ENCODE peak calls at places on chromosomes 2 and 18, in nine cellular contexts. N, E, X, J, I, T, S, Q and O are unnamed samples.

GRCh38 chr2:219962089-219962488 is 334.7 kb downstream of the SLC4A3 start:
- DNase-seq in N (no peak), E (no peak), X (no peak), J (no peak), I (no peak), T (no peak), S (no peak), Q (no peak), O (no peak)

GRCh38 chr2:144938308-144938709 is 418.4 kb upstream of the ZEB2 start:
- DNase-seq in N (peak; percentile 51), E (peak; percentile 88), X (no peak), J (no peak), I (no peak), T (no peak), S (no peak), Q (peak; percentile 89), O (peak; percentile 66)

GRCh38 chr2:20410556-20411277 is 36.2 kb upstream of the RHOB start:
- DNase-seq in N (no peak), E (no peak), X (no peak), J (peak; percentile 44), I (no peak), T (no peak), S (peak; percentile 31), Q (no peak), O (no peak)

GRCh38 chr2:72893594-72894319 is 6.5 kb downstream of the SPR start:
- DNase-seq in N (peak; percentile 58), E (peak; percentile 82), X (peak; percentile 36), J (no peak), I (no peak), T (no peak), S (no peak), Q (peak; percentile 70), O (peak; percentile 48)

GRCh38 chr18:248053-248452 is 19.8 kb downstream of the THOC1 start:
- DNase-seq in N (no peak), E (no peak), X (no peak), J (no peak), I (no peak), T (no peak), S (no peak), Q (no peak), O (no peak)

GRCh38 chr2:240785424-240786335 is 34.3 kb downstream of the KIF1A start:
- DNase-seq in N (no peak), E (no peak), X (peak; percentile 9), J (peak; percentile 50), I (no peak), T (peak; percentile 33), S (peak; percentile 52), Q (no peak), O (no peak)

GRCh38 chr18:46621871-46622270 is 35.1 kb downstream of the LOXHD1 start:
- DNase-seq in N (no peak), E (no peak), X (no peak), J (no peak), I (no peak), T (no peak), S (no peak), Q (no peak), O (no peak)

GRCh38 chr2:12726271-12726670 is 9.5 kb downstream of the TRIB2 start:
- DNase-seq in N (no peak), E (no peak), X (no peak), J (no peak), I (no peak), T (no peak), S (no peak), Q (no peak), O (no peak)

GRCh38 chr2:98009887-98010760 is 14.4 kb upstream of the TMEM131 start:
- DNase-seq in N (no peak), E (peak; percentile 65), X (no peak), J (no peak), I (no peak), T (no peak), S (no peak), Q (peak; percentile 56), O (no peak)

GRCh38 chr2:98014379-98014778 is 18.6 kb upstream of the TMEM131 start:
- DNase-seq in N (no peak), E (no peak), X (no peak), J (no peak), I (no peak), T (no peak), S (no peak), Q (no peak), O (no peak)

GRCh38 chr2:98012561-98012979 is 16.8 kb upstream of the TMEM131 start:
- DNase-seq in N (no peak), E (no peak), X (no peak), J (no peak), I (no peak), T (no peak), S (no peak), Q (no peak), O (no peak)

GRCh38 chr2:98015681-98016080 is 19.9 kb upstream of the TMEM131 start:
- DNase-seq in N (no peak), E (no peak), X (no peak), J (no peak), I (no peak), T (no peak), S (no peak), Q (no peak), O (no peak)

DNA sequence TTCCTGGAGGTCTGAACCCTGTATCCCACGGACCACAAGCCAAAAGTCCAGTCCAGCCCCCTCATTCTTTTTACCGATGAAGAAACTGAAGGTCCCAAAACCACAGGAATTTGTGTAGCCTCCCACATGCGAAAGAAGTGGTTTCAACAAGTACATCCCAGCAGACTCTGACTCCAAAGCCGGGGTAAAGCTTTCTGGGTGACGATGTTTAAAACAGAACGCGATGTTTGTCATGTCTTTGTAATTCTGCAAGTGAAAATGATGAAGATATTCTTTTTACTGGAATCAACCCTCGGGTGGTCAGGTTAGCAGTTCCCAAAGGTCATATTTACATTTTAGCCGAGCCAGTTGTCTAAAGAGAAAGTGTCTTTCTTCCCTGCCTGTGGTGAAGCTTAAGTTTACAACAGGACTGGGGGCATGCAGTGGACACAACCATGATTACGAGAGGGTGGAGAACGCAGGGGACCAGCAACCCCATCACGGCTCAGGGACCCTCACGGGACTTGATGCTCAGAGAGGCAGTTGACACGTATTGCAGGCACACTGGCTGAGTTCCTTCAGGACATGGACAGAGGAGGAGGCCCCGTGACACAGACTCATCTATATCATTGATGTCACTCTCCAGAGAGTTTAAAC is 17.8 kb upstream of the TMEM131 start:
- DNase-seq in N (no peak), E (peak; percentile 47), X (no peak), J (no peak), I (no peak), T (no peak), S (no peak), Q (peak; percentile 85), O (peak; percentile 81)
- H3K4me3 ChIP-seq in N (no peak overlapping the region), E (no peak overlapping the region), X (no peak overlapping the region), J (no peak overlapping the region), I (no peak overlapping the region), T (no peak overlapping the region), S (no peak overlapping the region), Q (peak overlapping the region; percentile 20), O (no peak overlapping the region)

DNA sequence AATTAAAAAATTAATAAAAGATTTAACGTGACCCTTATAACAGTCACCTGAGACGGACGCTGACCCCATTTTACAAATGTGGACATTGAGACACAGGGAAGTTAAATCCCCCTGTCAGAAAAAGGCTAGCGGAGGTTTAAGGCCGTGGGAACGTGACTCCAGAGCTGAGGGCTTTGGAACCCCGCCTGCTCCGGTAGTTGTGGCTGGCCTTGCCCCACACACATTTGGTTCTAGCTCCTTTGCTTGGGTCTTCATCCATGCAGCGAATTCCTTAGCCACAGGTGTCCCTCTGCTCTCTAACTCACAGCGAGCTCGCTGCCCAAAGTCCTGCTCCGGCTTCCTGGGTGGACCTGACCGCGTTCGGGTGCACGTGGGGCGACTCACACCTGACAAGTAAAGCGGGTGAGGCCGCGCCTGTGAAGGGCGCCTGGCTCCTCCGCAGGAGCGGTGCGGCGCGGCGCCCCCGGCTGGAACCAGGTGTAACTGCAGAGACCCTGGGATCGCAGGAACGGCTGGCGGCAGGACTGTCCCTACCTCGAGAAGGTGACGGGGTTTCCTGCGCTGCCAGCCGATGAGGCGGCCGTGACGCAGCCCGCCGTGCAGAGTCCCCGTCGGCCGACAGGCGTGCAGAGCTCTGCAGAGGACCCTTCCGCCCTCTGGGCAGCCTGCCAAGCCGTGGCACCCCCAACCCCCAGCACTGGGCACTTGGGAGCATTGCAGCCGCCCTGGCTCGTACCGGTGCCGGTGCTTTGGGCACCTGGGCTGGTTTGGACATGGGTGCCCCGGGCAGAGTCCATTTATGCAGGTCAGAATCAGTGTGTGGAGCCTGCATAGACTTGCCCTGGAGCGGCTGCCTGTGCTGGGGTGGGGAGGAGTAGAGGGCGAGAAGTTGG is 2.4 kb upstream of the PROC start:
- DNase-seq in N (peak; percentile 74), E (no peak), X (peak; percentile 50), J (no peak), I (peak; percentile 74), T (peak; percentile 89), S (peak; percentile 92), Q (no peak), O (no peak)
- H3K4me3 ChIP-seq in N (peak overlapping the region; percentile 33), E (peak overlapping the region; percentile 21), X (peak overlapping the region; percentile 67), J (peak overlapping the region; percentile 45), I (peak overlapping the region; percentile 49), T (peak overlapping the region; percentile 75), S (peak overlapping the region; percentile 58), Q (no peak overlapping the region), O (peak overlapping the region; percentile 27)

GRCh38 chr2:8500124-8501054 is 181.5 kb upstream of the ID2 start:
- DNase-seq in N (peak; percentile 56), E (no peak), X (no peak), J (peak; percentile 66), I (no peak), T (no peak), S (peak; percentile 60), Q (peak; percentile 20), O (no peak)

GRCh38 chr2:8501061-8501460 is 180.8 kb upstream of the ID2 start:
- DNase-seq in N (no peak), E (no peak), X (no peak), J (peak; percentile 18), I (no peak), T (no peak), S (no peak), Q (no peak), O (no peak)

GRCh38 chr2:8505311-8505920 is 176.4 kb upstream of the ID2 start:
- DNase-seq in N (no peak), E (no peak), X (no peak), J (peak; percentile 20), I (no peak), T (no peak), S (peak; percentile 9), Q (no peak), O (no peak)

GRCh38 chr2:8506771-8507170 is 175.1 kb upstream of the ID2 start:
- DNase-seq in N (peak; percentile 50), E (no peak), X (no peak), J (no peak), I (no peak), T (no peak), S (peak; percentile 9), Q (no peak), O (no peak)

DNA sequence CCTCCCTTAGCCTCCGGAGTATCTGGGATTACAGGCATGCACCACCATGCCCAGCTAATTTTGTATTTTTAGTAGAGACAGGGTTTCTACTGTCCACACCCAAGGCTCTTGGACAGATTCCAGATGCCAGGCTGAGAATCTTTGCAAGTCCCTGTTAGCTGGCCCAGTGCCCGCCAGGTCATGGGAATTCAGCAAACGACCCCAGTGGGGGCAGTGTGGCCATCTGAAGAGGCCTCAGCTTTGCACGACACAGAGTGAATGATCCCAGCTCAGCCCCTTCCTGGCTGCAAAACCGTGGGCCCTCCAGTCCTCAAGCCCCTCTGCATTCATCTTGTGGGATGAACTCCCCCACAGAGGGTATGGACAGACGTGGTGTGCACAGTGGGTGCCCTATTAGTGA is 179.5 kb upstream of the ID2 start:
- DNase-seq in N (no peak), E (no peak), X (no peak), J (peak; percentile 56), I (no peak), T (no peak), S (peak; percentile 56), Q (no peak), O (no peak)
- H3K4me3 ChIP-seq in N (no peak overlapping the region), E (no peak overlapping the region), X (no peak overlapping the region), J (no peak overlapping the region), I (no peak overlapping the region), T (no peak overlapping the region), S (no peak overlapping the region), Q (no peak overlapping the region), O (no peak overlapping the region)

DNA sequence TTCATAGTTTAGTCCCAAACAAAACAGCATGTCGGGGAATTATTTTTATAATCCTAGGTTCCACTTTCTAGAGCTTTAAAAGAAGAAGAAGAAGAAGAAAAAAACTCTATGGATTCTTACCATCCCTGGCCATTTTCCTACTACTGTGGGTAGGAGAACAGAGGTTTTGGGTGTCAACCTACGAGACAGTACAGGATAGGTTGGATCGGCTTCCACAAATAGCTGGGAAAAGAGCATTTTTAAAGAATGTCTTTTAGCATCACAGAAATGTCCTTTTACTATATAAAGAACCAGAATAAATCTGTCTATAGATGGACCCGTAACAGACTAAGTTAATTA is 65.2 kb downstream of the RBMS1 start:
- DNase-seq in N (no peak), E (no peak), X (no peak), J (no peak), I (no peak), T (no peak), S (no peak), Q (no peak), O (no peak)
- H3K4me3 ChIP-seq in N (no peak overlapping the region), E (no peak overlapping the region), X (peak overlapping the region; percentile 34), J (peak overlapping the region; percentile 20), I (peak overlapping the region; percentile 33), T (peak overlapping the region; percentile 38), S (peak overlapping the region; percentile 12), Q (no peak overlapping the region), O (no peak overlapping the region)